ENCODE peak calls at places on chromosomes 2 and 18, in ten cellular contexts. R, J, C, Z, A, Y, D, G, I and M are unnamed samples.
A peak's percentile ranks its signal among the peaks of the same experiment; 100 is the strongest.

GRCh38 chr2:137947714-137948336 is 16.4 kb upstream of the HNMT start:
- DNase-seq in R (peak; percentile 57), J (no peak), C (peak; percentile 59), Z (peak; percentile 56), A (peak; percentile 47), Y (peak; percentile 60), D (peak; percentile 76), G (peak; percentile 66), I (peak; percentile 61), M (no peak)

GRCh38 chr2:145484443-145485086 is 964.6 kb upstream of the ZEB2 start:
- DNase-seq in R (no peak), J (no peak), C (peak; percentile 69), Z (peak; percentile 84), A (peak; percentile 69), Y (peak; percentile 21), D (peak; percentile 42), G (peak; percentile 6), I (peak; percentile 16), M (peak; percentile 63)

GRCh38 chr2:241870081-241870541 is 582 bp downstream of the RTP5 start:
- DNase-seq in R (no peak), J (no peak), C (no peak), Z (no peak), A (no peak), Y (no peak), D (no peak), G (no peak), I (no peak), M (no peak)

GRCh38 chr2:187055463-187055862 is 206.5 kb upstream of the ZSWIM2 start:
- DNase-seq in R (no peak), J (no peak), C (no peak), Z (peak; percentile 12), A (no peak), Y (peak; percentile 28), D (no peak), G (peak; percentile 18), I (peak; percentile 30), M (no peak)

GRCh38 chr2:158633261-158633660 is 161.9 kb upstream of the DAPL1 start:
- DNase-seq in R (no peak), J (no peak), C (no peak), Z (no peak), A (no peak), Y (no peak), D (no peak), G (no peak), I (no peak), M (no peak)

GRCh38 chr2:145906356-145906755 is 1386.4 kb upstream of the ZEB2 start:
- DNase-seq in R (peak; percentile 50), J (no peak), C (peak; percentile 70), Z (peak; percentile 85), A (peak; percentile 43), Y (peak; percentile 8), D (no peak), G (peak; percentile 19), I (peak; percentile 22), M (no peak)

GRCh38 chr2:160460333-160460731 is 33.3 kb downstream of the RBMS1 start:
- DNase-seq in R (no peak), J (no peak), C (no peak), Z (no peak), A (no peak), Y (no peak), D (no peak), G (no peak), I (no peak), M (no peak)

GRCh38 chr2:207148025-207148424 is 17.7 kb downstream of the KLF7 start:
- DNase-seq in R (no peak), J (no peak), C (no peak), Z (no peak), A (peak; percentile 85), Y (no peak), D (no peak), G (no peak), I (no peak), M (no peak)

GRCh38 chr2:14524041-14524802 is 108.3 kb upstream of the LRATD1 start:
- DNase-seq in R (no peak), J (no peak), C (no peak), Z (peak; percentile 94), A (peak; percentile 76), Y (no peak), D (no peak), G (peak; percentile 54), I (no peak), M (peak; percentile 36)

GRCh38 chr18:79912409-79912991 is 39.0 kb downstream of the SLC66A2 start:
- DNase-seq in R (peak; percentile 18), J (no peak), C (no peak), Z (no peak), A (peak; percentile 56), Y (peak; percentile 13), D (no peak), G (peak; percentile 44), I (no peak), M (peak; percentile 77)

GRCh38 chr2:46849080-46849715 is 66.4 kb downstream of the MCFD2 start:
- DNase-seq in R (no peak), J (no peak), C (no peak), Z (no peak), A (peak; percentile 84), Y (peak; percentile 58), D (no peak), G (no peak), I (no peak), M (no peak)

GRCh38 chr2:25341031-25341727 is 546 bp downstream of the DNMT3A start:
- DNase-seq in R (no peak), J (no peak), C (no peak), Z (no peak), A (no peak), Y (peak; percentile 67), D (no peak), G (no peak), I (peak; percentile 30), M (peak; percentile 94)

GRCh38 chr2:25343187-25343825 is 1.6 kb upstream of the DNMT3A start:
- DNase-seq in R (no peak), J (no peak), C (no peak), Z (no peak), A (no peak), Y (no peak), D (no peak), G (no peak), I (no peak), M (peak; percentile 65)

GRCh38 chr2:25340340-25340886 is 1.3 kb downstream of the DNMT3A start:
- DNase-seq in R (no peak), J (no peak), C (no peak), Z (no peak), A (no peak), Y (peak; percentile 69), D (no peak), G (no peak), I (no peak), M (peak; percentile 88)

GRCh38 chr2:25341753-25342371 is at the start of gene DNMT3A:
- DNase-seq in R (peak; percentile 62), J (no peak), C (no peak), Z (peak; percentile 50), A (peak; percentile 36), Y (peak; percentile 85), D (peak; percentile 69), G (peak; percentile 63), I (peak; percentile 54), M (peak; percentile 99)

GRCh38 chr2:25342372-25343186 is 854 bp upstream of the DNMT3A start:
- DNase-seq in R (peak; percentile 94), J (no peak), C (peak; percentile 38), Z (peak; percentile 65), A (peak; percentile 64), Y (peak; percentile 96), D (peak; percentile 86), G (peak; percentile 89), I (peak; percentile 85), M (peak; percentile 100)
- H2AFZ ChIP-seq in R (no peak overlapping the region), J (peak overlapping the region; percentile 71), C (no peak overlapping the region), Z (peak overlapping the region; percentile 81), A (no peak overlapping the region), Y (peak overlapping the region; percentile 63), D (no peak overlapping the region), G (peak overlapping the region; percentile 70), I (peak overlapping the region; percentile 49), M (peak overlapping the region; percentile 41)

GRCh38 chr2:182226807-182227206 is 200.0 kb downstream of the PDE1A start:
- DNase-seq in R (no peak), J (no peak), C (no peak), Z (no peak), A (no peak), Y (no peak), D (no peak), G (no peak), I (no peak), M (no peak)

GRCh38 chr2:182229288-182229687 is 197.5 kb downstream of the PDE1A start:
- DNase-seq in R (no peak), J (no peak), C (no peak), Z (peak; percentile 3), A (peak; percentile 26), Y (no peak), D (no peak), G (no peak), I (no peak), M (no peak)

GRCh38 chr2:182228073-182228473 is 198.8 kb downstream of the PDE1A start:
- DNase-seq in R (no peak), J (no peak), C (no peak), Z (no peak), A (no peak), Y (no peak), D (no peak), G (no peak), I (no peak), M (no peak)

GRCh38 chr2:182224669-182225068 is 202.2 kb downstream of the PDE1A start:
- DNase-seq in R (no peak), J (no peak), C (no peak), Z (no peak), A (no peak), Y (no peak), D (no peak), G (no peak), I (no peak), M (no peak)

GRCh38 chr2:182228741-182229140 is 198.1 kb downstream of the PDE1A start:
- DNase-seq in R (no peak), J (no peak), C (no peak), Z (no peak), A (peak; percentile 56), Y (no peak), D (no peak), G (no peak), I (no peak), M (no peak)
- H3K4me2 ChIP-seq in R (no peak overlapping the region), J (no peak overlapping the region), C (no peak overlapping the region), Z (no peak overlapping the region), A (peak overlapping the region; percentile 61), Y (no peak overlapping the region), D (no peak overlapping the region), G (no peak overlapping the region), I (no peak overlapping the region), M (peak overlapping the region; percentile 56)

GRCh38 chr18:71431689-71432088 is 1112.5 kb downstream of the CBLN2 start:
- DNase-seq in R (no peak), J (no peak), C (no peak), Z (no peak), A (no peak), Y (no peak), D (no peak), G (no peak), I (no peak), M (no peak)
- H2AFZ ChIP-seq in R (no peak overlapping the region), J (no peak overlapping the region), C (no peak overlapping the region), Z (no peak overlapping the region), A (no peak overlapping the region), Y (no peak overlapping the region), D (no peak overlapping the region), G (no peak overlapping the region), I (no peak overlapping the region), M (no peak overlapping the region)

DNA sequence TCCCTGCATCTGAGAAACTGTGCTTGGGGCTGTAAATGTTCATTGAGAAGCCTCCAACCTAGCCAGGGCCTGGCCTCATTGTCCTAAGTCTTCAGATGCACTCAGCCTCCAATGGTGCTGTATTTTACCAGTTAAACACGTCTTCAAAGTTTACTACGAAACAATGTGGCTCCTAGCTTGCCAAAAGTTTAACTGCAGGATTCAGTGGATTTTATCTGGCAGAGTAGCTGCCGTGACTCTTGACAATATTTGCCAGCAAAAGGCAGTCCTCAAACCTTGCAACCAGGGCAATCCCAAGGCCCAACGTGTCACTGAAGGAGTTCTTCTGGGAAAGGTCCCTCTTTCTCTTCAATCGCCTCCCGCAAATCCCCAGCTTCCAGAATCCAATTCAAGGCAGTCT is 1.1 kb downstream of the PID1 start:
- DNase-seq in R (no peak), J (no peak), C (no peak), Z (no peak), A (no peak), Y (no peak), D (no peak), G (peak; percentile 6), I (no peak), M (peak; percentile 65)
- H3K4me2 ChIP-seq in R (no peak overlapping the region), J (no peak overlapping the region), C (no peak overlapping the region), Z (no peak overlapping the region), A (peak overlapping the region; percentile 83), Y (peak overlapping the region; percentile 93), D (no peak overlapping the region), G (no peak overlapping the region), I (no peak overlapping the region), M (peak overlapping the region; percentile 81)